ENCODE peak calls at places on chromosomes 13 and 19, in five cellular contexts. One of them, this sample, is unnamed.

GRCh38 chr13:43058318-43058674 is 34.9 kb downstream of the DNAJC15 start:
- ATAC-seq in upper lobe of left lung: no peak
- ATAC-seq in HepG2: peak; percentile 75
- ATAC-seq in K562: no peak
- ATAC-seq in GM12878: peak; percentile 74
- ATAC-seq in this sample: peak; percentile 28

GRCh38 chr19:35301961-35302360 is 10.0 kb downstream of the MAG start:
- ATAC-seq in upper lobe of left lung: no peak
- ATAC-seq in HepG2: no peak
- ATAC-seq in K562: no peak
- ATAC-seq in GM12878: no peak
- ATAC-seq in this sample: no peak

GRCh38 chr19:10820173-10820572 is 15.8 kb downstream of the TMED1 start:
- ATAC-seq in upper lobe of left lung: no peak
- ATAC-seq in HepG2: peak; percentile 56
- ATAC-seq in K562: peak; percentile 78
- ATAC-seq in GM12878: peak; percentile 63
- ATAC-seq in this sample: no peak

GRCh38 chr19:54017266-54017665 is 25.8 kb downstream of the CACNG6 start:
- ATAC-seq in upper lobe of left lung: no peak
- ATAC-seq in HepG2: no peak
- ATAC-seq in K562: no peak
- ATAC-seq in GM12878: no peak
- ATAC-seq in this sample: no peak

GRCh38 chr13:79455331-79455730 is 25.6 kb upstream of the NDFIP2 start:
- ATAC-seq in upper lobe of left lung: no peak
- ATAC-seq in HepG2: no peak
- ATAC-seq in K562: no peak
- ATAC-seq in GM12878: no peak
- ATAC-seq in this sample: no peak

GRCh38 chr19:47762615-47763308 is 15.7 kb upstream of the SELENOW start:
- ATAC-seq in upper lobe of left lung: no peak
- ATAC-seq in HepG2: no peak
- ATAC-seq in K562: no peak
- ATAC-seq in GM12878: no peak
- ATAC-seq in this sample: peak; percentile 25

GRCh38 chr19:13022111-13022858 is 27.0 kb downstream of the NFIX start:
- ATAC-seq in upper lobe of left lung: peak; percentile 35
- ATAC-seq in HepG2: peak; percentile 58
- ATAC-seq in K562: peak; percentile 7
- ATAC-seq in GM12878: peak; percentile 77
- ATAC-seq in this sample: peak; percentile 44

GRCh38 chr13:34708914-34709313 is 233.2 kb upstream of the NBEA start:
- ATAC-seq in upper lobe of left lung: no peak
- ATAC-seq in HepG2: no peak
- ATAC-seq in K562: no peak
- ATAC-seq in GM12878: no peak
- ATAC-seq in this sample: no peak

GRCh38 chr19:30326076-30326710 is 46.0 kb upstream of the ZNF536 start:
- ATAC-seq in upper lobe of left lung: no peak
- ATAC-seq in HepG2: no peak
- ATAC-seq in K562: no peak
- ATAC-seq in GM12878: no peak
- ATAC-seq in this sample: no peak

GRCh38 chr19:2527171-2527570 is 51.2 kb downstream of the GADD45B start:
- ATAC-seq in upper lobe of left lung: no peak
- ATAC-seq in HepG2: no peak
- ATAC-seq in K562: no peak
- ATAC-seq in GM12878: no peak
- ATAC-seq in this sample: no peak

GRCh38 chr13:44404261-44405139 is 30.9 kb downstream of the SERP2 start:
- ATAC-seq in upper lobe of left lung: no peak
- ATAC-seq in HepG2: peak; percentile 93
- ATAC-seq in K562: no peak
- ATAC-seq in GM12878: no peak
- ATAC-seq in this sample: no peak

GRCh38 chr19:33426621-33427475 is 53.3 kb downstream of the CEBPG start:
- ATAC-seq in upper lobe of left lung: no peak
- ATAC-seq in HepG2: no peak
- ATAC-seq in K562: no peak
- ATAC-seq in GM12878: no peak
- ATAC-seq in this sample: no peak

GRCh38 chr19:40366697-40367561 is 18.4 kb downstream of the PLD3 start:
- ATAC-seq in upper lobe of left lung: peak; percentile 61
- ATAC-seq in HepG2: no peak
- ATAC-seq in K562: peak; percentile 35
- ATAC-seq in GM12878: no peak
- ATAC-seq in this sample: no peak

GRCh38 chr19:34847393-34847792 is 74.4 kb upstream of the ZNF599 start:
- ATAC-seq in upper lobe of left lung: no peak
- ATAC-seq in HepG2: no peak
- ATAC-seq in K562: no peak
- ATAC-seq in GM12878: no peak
- ATAC-seq in this sample: no peak

GRCh38 chr13:42392180-42392579 is 120.2 kb downstream of the AKAP11 start:
- ATAC-seq in upper lobe of left lung: no peak
- ATAC-seq in HepG2: no peak
- ATAC-seq in K562: no peak
- ATAC-seq in GM12878: no peak
- ATAC-seq in this sample: no peak

GRCh38 chr19:15303105-15303780 is 29.1 kb downstream of the BRD4 start:
- ATAC-seq in upper lobe of left lung: no peak
- ATAC-seq in HepG2: no peak
- ATAC-seq in K562: no peak
- ATAC-seq in GM12878: no peak
- ATAC-seq in this sample: no peak

GRCh38 chr13:108230377-108230776 is 12.2 kb downstream of the ABHD13 start:
- ATAC-seq in upper lobe of left lung: no peak
- ATAC-seq in HepG2: peak; percentile 85
- ATAC-seq in K562: no peak
- ATAC-seq in GM12878: no peak
- ATAC-seq in this sample: no peak

GRCh38 chr13:111960152-111960772 is 106.7 kb upstream of the SOX1 start:
- ATAC-seq in upper lobe of left lung: no peak
- ATAC-seq in HepG2: no peak
- ATAC-seq in K562: no peak
- ATAC-seq in GM12878: no peak
- ATAC-seq in this sample: no peak

GRCh38 chr19:32830231-32831014 is 39.1 kb downstream of the SLC7A9 start:
- ATAC-seq in upper lobe of left lung: no peak
- ATAC-seq in HepG2: no peak
- ATAC-seq in K562: no peak
- ATAC-seq in GM12878: peak; percentile 32
- ATAC-seq in this sample: no peak

GRCh38 chr19:31372245-31372781 is 23.1 kb upstream of the TSHZ3 start:
- ATAC-seq in upper lobe of left lung: no peak
- ATAC-seq in HepG2: no peak
- ATAC-seq in K562: no peak
- ATAC-seq in GM12878: no peak
- ATAC-seq in this sample: no peak

GRCh38 chr13:113843063-113843654 is 20.7 kb downstream of the GAS6 start:
- ATAC-seq in upper lobe of left lung: no peak
- ATAC-seq in HepG2: no peak
- ATAC-seq in K562: no peak
- ATAC-seq in GM12878: no peak
- ATAC-seq in this sample: no peak

GRCh38 chr19:10085641-10086031 is 481 bp upstream of the SHFL start:
- ATAC-seq in upper lobe of left lung: no peak
- ATAC-seq in HepG2: peak; percentile 10
- ATAC-seq in K562: no peak
- ATAC-seq in GM12878: peak; percentile 2
- ATAC-seq in this sample: peak; percentile 1

GRCh38 chr13:102704238-102704750 is 9.4 kb upstream of the METTL21C start:
- ATAC-seq in upper lobe of left lung: no peak
- ATAC-seq in HepG2: no peak
- ATAC-seq in K562: no peak
- ATAC-seq in GM12878: no peak
- ATAC-seq in this sample: no peak

GRCh38 chr19:48393559-48394330 is at the start of gene GRIN2D:
- ATAC-seq in upper lobe of left lung: no peak
- ATAC-seq in HepG2: peak; percentile 28
- ATAC-seq in K562: peak; percentile 4
- ATAC-seq in GM12878: no peak
- ATAC-seq in this sample: no peak

GRCh38 chr19:58305932-58306323 is 751 bp downstream of the ERVK3-1 start:
- ATAC-seq in upper lobe of left lung: no peak
- ATAC-seq in HepG2: peak; percentile 45
- ATAC-seq in K562: no peak
- ATAC-seq in GM12878: peak; percentile 53
- ATAC-seq in this sample: no peak

GRCh38 chr13:70849267-70849666 is 741.0 kb upstream of the KLHL1 start:
- ATAC-seq in upper lobe of left lung: no peak
- ATAC-seq in HepG2: no peak
- ATAC-seq in K562: no peak
- ATAC-seq in GM12878: peak; percentile 23
- ATAC-seq in this sample: no peak

GRCh38 chr13:101785858-101786257 is 333.4 kb downstream of the ITGBL1 start:
- ATAC-seq in upper lobe of left lung: no peak
- ATAC-seq in HepG2: peak; percentile 94
- ATAC-seq in K562: no peak
- ATAC-seq in GM12878: peak; percentile 95
- ATAC-seq in this sample: no peak

DNA sequence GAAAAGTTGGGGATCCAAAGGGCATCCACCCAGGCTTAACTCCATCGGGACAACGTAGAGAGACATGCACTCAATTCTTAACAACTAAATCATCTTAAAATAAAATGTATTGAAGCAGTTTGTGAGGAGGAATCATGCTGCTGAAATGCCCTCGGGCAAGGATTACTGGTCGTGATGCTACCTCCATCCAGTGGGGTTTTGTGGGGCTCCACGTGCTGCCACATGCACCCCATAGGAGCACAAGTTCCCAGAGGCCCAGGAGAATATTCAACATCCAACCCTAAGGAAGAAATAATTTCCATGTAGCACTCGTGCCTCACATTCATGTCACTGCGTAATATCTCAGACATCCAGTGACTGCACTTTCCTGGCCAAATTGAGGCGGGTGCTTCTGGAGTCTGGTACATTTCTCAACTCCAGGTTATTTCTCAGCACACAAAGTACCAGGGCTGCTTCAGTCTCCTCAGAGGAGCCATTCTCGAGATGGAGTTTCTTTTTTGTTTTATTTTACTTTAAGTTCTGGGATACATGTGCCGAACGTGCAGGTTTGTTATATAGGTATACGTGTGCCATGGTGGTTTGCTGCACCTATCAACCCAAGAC is 429.8 kb downstream of the FOXO1 start:
- ATAC-seq in upper lobe of left lung: peak; percentile 28
- ATAC-seq in HepG2: no peak
- ATAC-seq in K562: no peak
- ATAC-seq in GM12878: no peak
- ATAC-seq in this sample: peak; percentile 78
- TF ChIP-seq EP300 in upper lobe of left lung: peak; percentile 67
- TF ChIP-seq EP300 in HepG2: no peak
- TF ChIP-seq EP300 in K562: no peak
- TF ChIP-seq EP300 in GM12878: no peak
- TF ChIP-seq EP300 in this sample: no peak

GRCh38 chr13:109971745-109972090 is 185.3 kb upstream of the IRS2 start:
- ATAC-seq in upper lobe of left lung: no peak
- ATAC-seq in HepG2: no peak
- ATAC-seq in K562: no peak
- ATAC-seq in GM12878: no peak
- ATAC-seq in this sample: no peak

GRCh38 chr13:109971006-109971744 is 184.8 kb upstream of the IRS2 start:
- ATAC-seq in upper lobe of left lung: no peak
- ATAC-seq in HepG2: no peak
- ATAC-seq in K562: no peak
- ATAC-seq in GM12878: no peak
- ATAC-seq in this sample: no peak

GRCh38 chr13:109964164-109964563 is 177.8 kb upstream of the IRS2 start:
- ATAC-seq in upper lobe of left lung: no peak
- ATAC-seq in HepG2: no peak
- ATAC-seq in K562: no peak
- ATAC-seq in GM12878: no peak
- ATAC-seq in this sample: no peak

GRCh38 chr13:109973279-109973678 is 186.9 kb upstream of the IRS2 start:
- ATAC-seq in upper lobe of left lung: no peak
- ATAC-seq in HepG2: no peak
- ATAC-seq in K562: no peak
- ATAC-seq in GM12878: no peak
- ATAC-seq in this sample: no peak

GRCh38 chr13:109968876-109969577 is 182.6 kb upstream of the IRS2 start:
- ATAC-seq in upper lobe of left lung: peak; percentile 44
- ATAC-seq in HepG2: no peak
- ATAC-seq in K562: no peak
- ATAC-seq in GM12878: no peak
- ATAC-seq in this sample: peak; percentile 31
- TF ChIP-seq POLR2AphosphoS5 in upper lobe of left lung: peak; percentile 69
- TF ChIP-seq POLR2AphosphoS5 in HepG2: no peak
- TF ChIP-seq POLR2AphosphoS5 in K562: no peak
- TF ChIP-seq POLR2AphosphoS5 in GM12878: no peak
- TF ChIP-seq POLR2AphosphoS5 in this sample: no peak

DNA sequence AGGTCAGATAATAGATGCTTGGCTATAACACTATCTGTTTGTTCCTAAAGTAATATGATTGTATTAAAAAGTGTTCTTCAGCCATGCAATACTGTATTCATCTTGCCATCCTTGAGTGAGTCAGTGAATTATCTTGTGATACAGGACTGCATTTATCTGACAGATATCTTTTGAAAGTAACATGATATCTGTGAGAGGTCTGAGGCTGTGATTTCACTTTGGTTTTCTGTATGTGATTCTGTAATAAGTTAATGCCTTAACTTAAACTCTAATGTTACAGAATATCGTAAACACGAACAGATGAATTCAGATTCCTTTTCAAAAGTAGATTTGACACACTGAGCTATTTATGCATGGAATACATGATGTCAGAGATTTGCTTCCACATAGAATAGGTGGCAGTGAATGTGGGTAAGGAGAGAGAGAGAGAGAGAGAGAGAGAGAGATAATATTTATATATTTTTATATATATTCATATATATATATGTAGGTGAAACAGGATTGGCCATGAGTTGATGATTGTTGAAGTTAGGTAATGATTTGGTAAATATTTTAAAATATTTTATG is 97.9 kb upstream of the RNF113B start:
- ATAC-seq in upper lobe of left lung: no peak
- ATAC-seq in HepG2: no peak
- ATAC-seq in K562: no peak
- ATAC-seq in GM12878: no peak
- ATAC-seq in this sample: no peak
- H3K4me1 ChIP-seq in upper lobe of left lung: peaks cover 9% of the 10 kb centered on the region
- H3K4me1 ChIP-seq in HepG2: peaks cover 84% of the 10 kb centered on the region
- H3K4me1 ChIP-seq in K562: no peaks in the 10 kb centered on the region
- H3K4me1 ChIP-seq in GM12878: no peaks in the 10 kb centered on the region
- H3K4me1 ChIP-seq in this sample: no peaks in the 10 kb centered on the region

GRCh38 chr19:49605605-49606004 is 14.6 kb downstream of the PRR12 start:
- ATAC-seq in upper lobe of left lung: no peak
- ATAC-seq in HepG2: no peak
- ATAC-seq in K562: no peak
- ATAC-seq in GM12878: no peak
- ATAC-seq in this sample: no peak

GRCh38 chr19:49597703-49597974 is 6.7 kb downstream of the PRR12 start:
- ATAC-seq in upper lobe of left lung: no peak
- ATAC-seq in HepG2: no peak
- ATAC-seq in K562: no peak
- ATAC-seq in GM12878: no peak
- ATAC-seq in this sample: no peak

GRCh38 chr19:49601482-49602038 is 10.6 kb downstream of the PRR12 start:
- ATAC-seq in upper lobe of left lung: no peak
- ATAC-seq in HepG2: no peak
- ATAC-seq in K562: no peak
- ATAC-seq in GM12878: no peak
- ATAC-seq in this sample: no peak

GRCh38 chr19:49599378-49600298 is 8.7 kb downstream of the PRR12 start:
- ATAC-seq in upper lobe of left lung: no peak
- ATAC-seq in HepG2: no peak
- ATAC-seq in K562: no peak
- ATAC-seq in GM12878: peak; percentile 65
- ATAC-seq in this sample: no peak

GRCh38 chr19:49602806-49603205 is 11.8 kb downstream of the PRR12 start:
- ATAC-seq in upper lobe of left lung: no peak
- ATAC-seq in HepG2: no peak
- ATAC-seq in K562: no peak
- ATAC-seq in GM12878: no peak
- ATAC-seq in this sample: no peak
- TF ChIP-seq EP300 in upper lobe of left lung: no peak
- TF ChIP-seq EP300 in HepG2: no peak
- TF ChIP-seq EP300 in K562: no peak
- TF ChIP-seq EP300 in GM12878: no peak
- TF ChIP-seq EP300 in this sample: no peak